ENCODE peak calls at places on chromosomes 16 and 17, in eight cellular contexts. One of them, this sample, is unnamed.

GRCh38 chr16:15523092-15523541 is 88.7 kb downstream of the BMERB1 start:
- DNase-seq in T-helper 9 cell: no peak
- DNase-seq in EH: no peak
- DNase-seq in GOT3: no peak
- DNase-seq in T-cell: no peak
- DNase-seq in stimulated activated naive CD8-positive, alpha-beta T cell treated with anti-CD3 and anti-CD28 coated beads, Interleukin-15, Interleukin-2, amounts not matched to agents 100 U/mL and 50 U/mL, for 24 hours: no peak
- DNase-seq in mesendoderm: peak; percentile 31
- DNase-seq in GM13976: no peak
- DNase-seq in this sample: no peak

GRCh38 chr16:9033125-9033830 is 58.2 kb upstream of the HAPSTR1 start:
- DNase-seq in T-helper 9 cell: no peak
- DNase-seq in EH: peak; percentile 72
- DNase-seq in GOT3: no peak
- DNase-seq in T-cell: no peak
- DNase-seq in stimulated activated naive CD8-positive, alpha-beta T cell treated with anti-CD3 and anti-CD28 coated beads, Interleukin-15, Interleukin-2, amounts not matched to agents 100 U/mL and 50 U/mL, for 24 hours: no peak
- DNase-seq in mesendoderm: peak; percentile 91
- DNase-seq in GM13976: peak; percentile 55
- DNase-seq in this sample: peak; percentile 60

GRCh38 chr17:79678091-79678731 is 52.5 kb upstream of the ENPP7 start:
- DNase-seq in T-helper 9 cell: no peak
- DNase-seq in EH: no peak
- DNase-seq in GOT3: no peak
- DNase-seq in T-cell: no peak
- DNase-seq in stimulated activated naive CD8-positive, alpha-beta T cell treated with anti-CD3 and anti-CD28 coated beads, Interleukin-15, Interleukin-2, amounts not matched to agents 100 U/mL and 50 U/mL, for 24 hours: no peak
- DNase-seq in mesendoderm: no peak
- DNase-seq in GM13976: no peak
- DNase-seq in this sample: no peak

GRCh38 chr16:75485230-75486013 is 9.8 kb downstream of the CHST6 start:
- DNase-seq in T-helper 9 cell: no peak
- DNase-seq in EH: no peak
- DNase-seq in GOT3: no peak
- DNase-seq in T-cell: no peak
- DNase-seq in stimulated activated naive CD8-positive, alpha-beta T cell treated with anti-CD3 and anti-CD28 coated beads, Interleukin-15, Interleukin-2, amounts not matched to agents 100 U/mL and 50 U/mL, for 24 hours: no peak
- DNase-seq in mesendoderm: no peak
- DNase-seq in GM13976: peak; percentile 23
- DNase-seq in this sample: no peak

GRCh38 chr16:695355-696089 is 5.3 kb upstream of the WDR24 start:
- DNase-seq in T-helper 9 cell: peak; percentile 61
- DNase-seq in EH: no peak
- DNase-seq in GOT3: no peak
- DNase-seq in T-cell: peak; percentile 40
- DNase-seq in stimulated activated naive CD8-positive, alpha-beta T cell treated with anti-CD3 and anti-CD28 coated beads, Interleukin-15, Interleukin-2, amounts not matched to agents 100 U/mL and 50 U/mL, for 24 hours: peak; percentile 76
- DNase-seq in mesendoderm: no peak
- DNase-seq in GM13976: peak; percentile 88
- DNase-seq in this sample: no peak

GRCh38 chr17:41672153-41672552 is 16.5 kb upstream of the EIF1 start:
- DNase-seq in T-helper 9 cell: no peak
- DNase-seq in EH: no peak
- DNase-seq in GOT3: no peak
- DNase-seq in T-cell: no peak
- DNase-seq in stimulated activated naive CD8-positive, alpha-beta T cell treated with anti-CD3 and anti-CD28 coated beads, Interleukin-15, Interleukin-2, amounts not matched to agents 100 U/mL and 50 U/mL, for 24 hours: no peak
- DNase-seq in mesendoderm: no peak
- DNase-seq in GM13976: no peak
- DNase-seq in this sample: no peak

GRCh38 chr16:11677959-11678881 is 10.0 kb downstream of the SNN start:
- DNase-seq in T-helper 9 cell: no peak
- DNase-seq in EH: no peak
- DNase-seq in GOT3: no peak
- DNase-seq in T-cell: no peak
- DNase-seq in stimulated activated naive CD8-positive, alpha-beta T cell treated with anti-CD3 and anti-CD28 coated beads, Interleukin-15, Interleukin-2, amounts not matched to agents 100 U/mL and 50 U/mL, for 24 hours: no peak
- DNase-seq in mesendoderm: no peak
- DNase-seq in GM13976: no peak
- DNase-seq in this sample: no peak

GRCh38 chr17:54945671-54946070 is 22.8 kb downstream of the COX11 start:
- DNase-seq in T-helper 9 cell: no peak
- DNase-seq in EH: no peak
- DNase-seq in GOT3: no peak
- DNase-seq in T-cell: no peak
- DNase-seq in stimulated activated naive CD8-positive, alpha-beta T cell treated with anti-CD3 and anti-CD28 coated beads, Interleukin-15, Interleukin-2, amounts not matched to agents 100 U/mL and 50 U/mL, for 24 hours: no peak
- DNase-seq in mesendoderm: no peak
- DNase-seq in GM13976: no peak
- DNase-seq in this sample: no peak

GRCh38 chr17:17711708-17712141 is 30.5 kb downstream of the RAI1 start:
- DNase-seq in T-helper 9 cell: no peak
- DNase-seq in EH: peak; percentile 54
- DNase-seq in GOT3: no peak
- DNase-seq in T-cell: no peak
- DNase-seq in stimulated activated naive CD8-positive, alpha-beta T cell treated with anti-CD3 and anti-CD28 coated beads, Interleukin-15, Interleukin-2, amounts not matched to agents 100 U/mL and 50 U/mL, for 24 hours: no peak
- DNase-seq in mesendoderm: no peak
- DNase-seq in GM13976: no peak
- DNase-seq in this sample: no peak

GRCh38 chr16:21064203-21064602 is 86.4 kb downstream of the DNAH3 start:
- DNase-seq in T-helper 9 cell: no peak
- DNase-seq in EH: no peak
- DNase-seq in GOT3: no peak
- DNase-seq in T-cell: no peak
- DNase-seq in stimulated activated naive CD8-positive, alpha-beta T cell treated with anti-CD3 and anti-CD28 coated beads, Interleukin-15, Interleukin-2, amounts not matched to agents 100 U/mL and 50 U/mL, for 24 hours: no peak
- DNase-seq in mesendoderm: no peak
- DNase-seq in GM13976: no peak
- DNase-seq in this sample: no peak

GRCh38 chr17:38428150-38428642 is at the start of gene ARHGAP23:
- DNase-seq in T-helper 9 cell: peak; percentile 37
- DNase-seq in EH: peak; percentile 87
- DNase-seq in GOT3: no peak
- DNase-seq in T-cell: peak; percentile 9
- DNase-seq in stimulated activated naive CD8-positive, alpha-beta T cell treated with anti-CD3 and anti-CD28 coated beads, Interleukin-15, Interleukin-2, amounts not matched to agents 100 U/mL and 50 U/mL, for 24 hours: peak; percentile 46
- DNase-seq in mesendoderm: peak; percentile 51
- DNase-seq in GM13976: peak; percentile 74
- DNase-seq in this sample: peak; percentile 93

GRCh38 chr16:15949210-15950166 is at the start of gene ABCC1:
- DNase-seq in T-helper 9 cell: peak; percentile 50
- DNase-seq in EH: peak; percentile 52
- DNase-seq in GOT3: no peak
- DNase-seq in T-cell: peak; percentile 25
- DNase-seq in stimulated activated naive CD8-positive, alpha-beta T cell treated with anti-CD3 and anti-CD28 coated beads, Interleukin-15, Interleukin-2, amounts not matched to agents 100 U/mL and 50 U/mL, for 24 hours: peak; percentile 76
- DNase-seq in mesendoderm: peak; percentile 70
- DNase-seq in GM13976: peak; percentile 90
- DNase-seq in this sample: peak; percentile 87

GRCh38 chr17:16935241-16935663 is 36.7 kb downstream of the TNFRSF13B start:
- DNase-seq in T-helper 9 cell: no peak
- DNase-seq in EH: no peak
- DNase-seq in GOT3: no peak
- DNase-seq in T-cell: no peak
- DNase-seq in stimulated activated naive CD8-positive, alpha-beta T cell treated with anti-CD3 and anti-CD28 coated beads, Interleukin-15, Interleukin-2, amounts not matched to agents 100 U/mL and 50 U/mL, for 24 hours: no peak
- DNase-seq in mesendoderm: no peak
- DNase-seq in GM13976: peak; percentile 32
- DNase-seq in this sample: no peak